ENCODE peak calls at places on chromosomes 1 and 21, in nine cellular contexts. C is activated CD4-positive, alpha-beta T cell treated with anti-CD3 and anti-CD28 coated beads, Interleukin-2, amount 10 ng/mL, durations not matched to agents 7 days and 5 days; T is H7; V is activated T-helper 1 cell treated with anti-CD3 and anti-CD28 coated beads, Interleukin-12 subunit alpha, Interleukin-12 subunit beta, Interleukin-2, Interleukin-4 antibody, amounts not matched to agents 30 ng/mL and 10 ng/mL and 1 ng/mL, durations not matched to agents 14 hours and 24 hours and 36 hours; Z is CD4-positive, alpha-beta T cell; M is type B pancreatic cell; H is A172; B is cardiac septum; I is iPS-NIHi11. U is an unnamed sample.

GRCh38 chr1:31669786-31670582 is 25.3 kb upstream of the PEF1 start:
- DNase-seq in C (peak), T (peak), V (no peak), Z (no peak), M (no peak), H (peak), B (peak), I (peak), U (peak)

GRCh38 chr1:56073614-56074356 is 505.6 kb downstream of the PLPP3 start:
- DNase-seq in C (no peak), T (no peak), V (no peak), Z (no peak), M (no peak), H (no peak), B (no peak), I (no peak), U (peak)

GRCh38 chr1:16905856-16906702 is 10.3 kb downstream of the RNU1-2 start:
- DNase-seq in C (peak), T (no peak), V (no peak), Z (no peak), M (no peak), H (no peak), B (no peak), I (no peak), U (no peak)

GRCh38 chr1:232594018-232594502 is 35.9 kb downstream of the SIPA1L2 start:
- DNase-seq in C (no peak), T (no peak), V (no peak), Z (no peak), M (no peak), H (no peak), B (no peak), I (no peak), U (no peak)

GRCh38 chr1:58932820-58933598 is 149.2 kb upstream of the JUN start:
- DNase-seq in C (no peak), T (no peak), V (no peak), Z (no peak), M (no peak), H (peak), B (no peak), I (peak), U (no peak)

GRCh38 chr1:6906783-6907182 is 121.5 kb downstream of the CAMTA1 start:
- DNase-seq in C (no peak), T (peak), V (no peak), Z (no peak), M (no peak), H (no peak), B (no peak), I (peak), U (no peak)

GRCh38 chr1:8335246-8335645 is 17.3 kb downstream of the SLC45A1 start:
- DNase-seq in C (no peak), T (peak), V (no peak), Z (no peak), M (no peak), H (no peak), B (no peak), I (no peak), U (no peak)

GRCh38 chr1:234256359-234256758 is 116.9 kb upstream of the COA6 start:
- DNase-seq in C (no peak), T (no peak), V (no peak), Z (no peak), M (no peak), H (peak), B (no peak), I (no peak), U (no peak)

GRCh38 chr1:14924012-14924452 is 229.5 kb upstream of the TMEM51 start:
- DNase-seq in C (peak), T (peak), V (peak), Z (peak), M (no peak), H (no peak), B (peak), I (peak), U (peak)

GRCh38 chr1:24362982-24363614 is 43.9 kb downstream of the GRHL3 start:
- DNase-seq in C (no peak), T (no peak), V (no peak), Z (no peak), M (no peak), H (peak), B (no peak), I (no peak), U (no peak)

GRCh38 chr1:242140871-242141270 is 142.0 kb upstream of the MAP1LC3C start:
- DNase-seq in C (no peak), T (no peak), V (no peak), Z (no peak), M (no peak), H (no peak), B (no peak), I (no peak), U (no peak)

GRCh38 chr1:6962956-6963915 is 178.0 kb downstream of the CAMTA1 start:
- DNase-seq in C (peak), T (peak), V (peak), Z (peak), M (peak), H (peak), B (no peak), I (peak), U (peak)

GRCh38 chr1:54355931-54356679 is 50.1 kb downstream of the SSBP3 start:
- DNase-seq in C (peak), T (no peak), V (no peak), Z (no peak), M (no peak), H (no peak), B (no peak), I (no peak), U (no peak)

GRCh38 chr1:152497273-152497672 is 13.3 kb upstream of the LCE5A start:
- DNase-seq in C (no peak), T (no peak), V (no peak), Z (no peak), M (no peak), H (no peak), B (no peak), I (no peak), U (no peak)

GRCh38 chr21:38355992-38356781 is 99.4 kb downstream of the KCNJ15 start:
- DNase-seq in C (peak), T (peak), V (peak), Z (peak), M (peak), H (peak), B (peak), I (peak), U (peak)

GRCh38 chr1:225963735-225964530 is 22.9 kb upstream of the LEFTY2 start:
- DNase-seq in C (no peak), T (no peak), V (no peak), Z (no peak), M (no peak), H (peak), B (peak), I (no peak), U (peak)

U was measured in sciatic nerve.